ENCODE peak calls at places on chromosomes 4 and X, in four cellular contexts. K is brain microvascular endothelial cell, C is psoas muscle, F is Kasumi-1. M is an unnamed sample.

GRCh38 chr4:30866444-30866843 is 146.3 kb downstream of the PCDH7 start:
- DNase-seq in K (no peak), C (no peak), F (no peak), M (no peak)

GRCh38 chrX:136185409-136186022 is 38.2 kb downstream of the FHL1 start:
- DNase-seq in K (no peak), C (no peak), F (no peak), M (no peak)

GRCh38 chrX:76398970-76399369 is 28.5 kb upstream of the MAGEE1 start:
- DNase-seq in K (no peak), C (no peak), F (no peak), M (no peak)

GRCh38 chr4:8252301-8253173 is 17.0 kb upstream of the HTRA3 start:
- DNase-seq in K (peak), C (no peak), F (no peak), M (no peak)

GRCh38 chr4:21177092-21177491 is 476.8 kb downstream of the PACRGL start:
- DNase-seq in K (no peak), C (no peak), F (no peak), M (no peak)

GRCh38 chr4:72974694-72975487 is 94.6 kb downstream of the COX18 start:
- DNase-seq in K (peak), C (no peak), F (no peak), M (no peak)

GRCh38 chr4:78910612-78911011 is 28.6 kb downstream of the PAQR3 start:
- DNase-seq in K (no peak), C (no peak), F (no peak), M (no peak)

GRCh38 chr4:179130122-179130714 is 1688.0 kb upstream of the AGA start:
- DNase-seq in K (no peak), C (no peak), F (no peak), M (no peak)

GRCh38 chrX:27966955-27967354 is 14.3 kb downstream of the DCAF8L1 start:
- DNase-seq in K (peak), C (no peak), F (no peak), M (no peak)

GRCh38 chrX:63932006-63932405 is 147.0 kb upstream of the ARHGEF9 start:
- DNase-seq in K (no peak), C (no peak), F (peak), M (no peak)

M was measured in GM23338.